ENCODE peak calls at places on chromosomes 4 and X, in six cellular contexts. Y is NT2/D1, D is aorta, E is PC-3, H is tibial artery, K is left lung. X is an unnamed sample. For H3K27me3 and H3K4me1, the result is how much of the 10 kb centered on the place peaks cover.

GRCh38 chrX:16212024-16212423 is 44.7 kb downstream of the MAGEB17 start:
- DNase-seq in D (no peak), H (no peak), E (peak), K (no peak), Y (no peak), X (no peak)

GRCh38 chrX:7131621-7132020 is 15.9 kb upstream of the STS start:
- DNase-seq in Y (no peak), E (peak), H (no peak), D (no peak), K (no peak), X (no peak)

GRCh38 chr4:40980318-40980883 is 230.6 kb downstream of the NSUN7 start:
- DNase-seq in K (no peak), Y (no peak), E (peak), D (no peak), H (no peak), X (no peak)

GRCh38 chr4:31370866-31371465 is 650.8 kb downstream of the PCDH7 start:
- DNase-seq in E (peak), H (no peak), Y (peak), D (no peak), K (no peak), X (no peak)

GRCh38 chr4:53281438-53281837 is 84.4 kb downstream of the SCFD2 start:
- DNase-seq in H (no peak), E (no peak), Y (no peak), K (no peak), D (no peak), X (no peak)

GRCh38 chr4:186622788-186623464 is 67.6 kb upstream of the MTNR1A start:
- DNase-seq in E (no peak), H (peak), Y (no peak), D (peak), K (no peak), X (no peak)

GRCh38 chr4:153485374-153485773 is 19.2 kb downstream of the TMEM131L start:
- DNase-seq in K (no peak), H (no peak), E (peak), Y (no peak), D (no peak), X (no peak)

GRCh38 chr4:6926081-6926480 is 16.5 kb downstream of the TBC1D14 start:
- DNase-seq in E (no peak), H (no peak), K (no peak), Y (no peak), D (no peak), X (no peak)

GRCh38 chr4:174284181-174284886 is 623 bp downstream of the CEP44 start:
- DNase-seq in D (no peak), E (peak), Y (no peak), K (no peak), H (no peak), X (no peak)

GRCh38 chr4:125735107-125735506 is 420.4 kb downstream of the FAT4 start:
- DNase-seq in H (no peak), D (no peak), K (peak), Y (no peak), E (peak), X (no peak)

GRCh38 chrX:101399825-101400224 is 7.9 kb downstream of the GLA start:
- DNase-seq in E (no peak), K (no peak), H (no peak), D (no peak), Y (no peak), X (no peak)

GRCh38 chrX:347351-348117 is 28.9 kb upstream of the GTPBP6 start:
- DNase-seq in E (no peak), H (no peak), K (peak), Y (no peak), D (peak), X (no peak)

GRCh38 chr4:123481034-123481433 is 84.4 kb downstream of the SPRY1 start:
- DNase-seq in H (no peak), Y (no peak), E (peak), K (no peak), D (no peak), X (no peak)

GRCh38 chr4:47031011-47031678 is at the start of gene GABRB1:
- DNase-seq in K (peak), D (peak), E (no peak), H (peak), Y (peak), X (peak)

DNA sequence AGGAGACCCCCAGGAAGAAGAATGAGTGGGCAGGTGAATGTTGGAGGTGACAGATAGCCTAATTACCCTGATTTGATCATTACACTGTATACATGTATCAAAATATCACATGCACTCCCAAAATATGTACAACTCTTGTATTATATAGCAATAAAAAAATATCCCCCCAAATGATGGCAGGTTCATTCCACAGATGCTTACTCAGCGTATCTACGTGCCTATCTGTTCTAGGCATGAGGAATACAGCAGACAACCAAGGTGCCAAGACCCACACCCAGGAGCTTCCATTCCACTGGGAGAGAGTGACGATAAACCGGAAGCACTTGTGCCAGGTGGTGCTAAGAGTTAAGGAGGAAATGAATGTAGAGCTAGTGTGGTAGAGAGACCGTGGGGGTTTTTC is 42.4 kb downstream of the ADRA2C start:
- DNase-seq in H (no peak), D (peak), Y (no peak), E (no peak), K (no peak), X (no peak)
- H3K27me3 ChIP-seq in H (half or more), D (under half), Y (under half), E (under half), K (under half), X (under half)

GRCh38 chr4:38765391-38765790 is 17.4 kb downstream of the TLR10 start:
- DNase-seq in K (no peak), D (no peak), Y (no peak), E (peak), H (no peak), X (no peak)

GRCh38 chr4:38760915-38761314 is 21.9 kb downstream of the TLR10 start:
- DNase-seq in Y (no peak), E (no peak), H (no peak), D (no peak), K (no peak), X (no peak)

GRCh38 chr4:38762560-38762959 is 20.2 kb downstream of the TLR10 start:
- DNase-seq in D (no peak), K (no peak), E (no peak), H (no peak), Y (no peak), X (no peak)

GRCh38 chr4:38759790-38760122 is 23.0 kb downstream of the TLR10 start:
- DNase-seq in Y (no peak), E (no peak), D (no peak), H (no peak), K (no peak), X (no peak)

DNA sequence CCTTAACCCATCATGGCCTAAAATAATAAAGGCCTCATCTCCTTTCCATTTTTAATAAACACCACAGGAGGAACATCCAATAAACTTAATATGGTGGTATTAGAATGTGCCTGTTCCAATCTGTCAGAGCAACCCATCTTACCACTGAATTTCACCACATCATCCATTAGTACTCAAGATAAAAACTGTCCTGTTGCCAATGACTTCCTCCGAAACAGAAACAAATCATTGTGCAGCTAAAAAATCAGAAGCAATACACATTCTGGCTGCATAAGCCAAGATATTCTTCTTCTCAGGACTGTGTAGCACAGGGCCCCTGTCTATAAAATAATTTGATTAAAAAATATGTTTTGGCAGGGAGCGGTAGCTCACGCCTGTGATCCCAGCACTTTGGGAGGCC is 18.5 kb downstream of the TLR10 start:
- DNase-seq in E (no peak), H (no peak), K (no peak), Y (no peak), D (no peak), X (no peak)
- H3K4me1 ChIP-seq in E (under half), H (under half), K (under half), Y (under half), D (under half), X (under half)

DNA sequence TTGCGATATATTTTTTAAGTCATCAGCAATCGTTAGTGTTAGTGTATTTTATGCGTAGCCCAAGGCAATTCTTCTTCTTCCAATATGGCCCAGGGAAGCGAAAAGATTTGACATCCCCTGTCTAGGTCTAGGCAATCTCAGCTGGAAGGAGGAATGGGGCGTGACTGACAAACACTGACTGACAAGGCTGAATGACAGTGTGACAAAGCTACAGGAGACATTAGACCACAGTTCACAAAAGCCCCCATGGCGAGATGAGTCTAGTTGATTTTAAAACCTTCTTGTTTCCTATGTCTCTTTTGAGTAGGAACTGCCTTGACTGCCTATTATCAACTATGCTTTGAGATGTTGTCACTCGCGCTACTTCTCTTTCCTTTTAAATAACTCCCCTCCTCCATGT is 42.3 kb downstream of the QRFPR start:
- DNase-seq in D (no peak), K (no peak), Y (no peak), H (no peak), E (no peak), X (no peak)
- H3K27me3 ChIP-seq in D (under half), K (under half), Y (under half), H (under half), E (under half), X (under half)

GRCh38 chrX:44042124-44042523 is 68.9 kb upstream of the NDP start:
- DNase-seq in H (no peak), Y (no peak), D (no peak), E (no peak), K (no peak), X (no peak)

GRCh38 chrX:44039556-44039955 is 66.4 kb upstream of the NDP start:
- DNase-seq in K (no peak), H (no peak), E (no peak), D (no peak), Y (no peak), X (no peak)

GRCh38 chrX:44043496-44043895 is 70.3 kb upstream of the NDP start:
- DNase-seq in E (no peak), K (no peak), H (no peak), D (no peak), Y (no peak), X (no peak)

GRCh38 chrX:44042731-44043130 is 69.5 kb upstream of the NDP start:
- DNase-seq in D (no peak), E (no peak), H (no peak), K (no peak), Y (no peak), X (no peak)
- H3K4me1 ChIP-seq in D (under half), E (under half), H (under half), K (under half), Y (under half), X (under half)

GRCh38 chr4:24802648-24803047 is 7.3 kb downstream of the SOD3 start:
- DNase-seq in E (no peak), Y (no peak), K (no peak), D (no peak), H (no peak), X (no peak)
- H3K27me3 ChIP-seq in E (under half), Y (under half), K (under half), D (under half), H (under half), X (under half)

GRCh38 chrX:44312421-44312820 is 31.1 kb downstream of the EFHC2 start:
- DNase-seq in D (no peak), E (no peak), K (no peak), Y (no peak), H (no peak), X (no peak)
- H3K4me1 ChIP-seq in D (under half), E (under half), K (under half), Y (under half), H (under half), X (under half)

GRCh38 chrX:70433848-70434351 is 10.7 kb upstream of the DLG3 start:
- DNase-seq in D (peak), K (peak), H (peak), E (peak), Y (no peak), X (peak)
- H3K27me3 ChIP-seq in D (under half), K (under half), H (under half), E (under half), Y (under half), X (under half)

GRCh38 chr4:70996014-70996353 is 2.5 kb downstream of the DCK start:
- DNase-seq in E (no peak), K (no peak), D (no peak), Y (no peak), H (no peak), X (no peak)
- H3K4me1 ChIP-seq in E (under half), K (under half), D (under half), Y (under half), H (under half), X (under half)